ENCODE peak calls at places on chromosomes 11 and 22, in four cellular contexts. D is MCF 10A, E is mucosa of gallbladder, G is AG04450. Q is an unnamed sample.

GRCh38 chr11:79285756-79286155 is 155.1 kb downstream of the TENM4 start:
- DNase-seq in G (no peak), D (no peak), E (no peak), Q (no peak)

GRCh38 chr22:48858121-48858520 is 969.6 kb downstream of the BRD1 start:
- DNase-seq in E (no peak), D (no peak), G (no peak), Q (no peak)

GRCh38 chr11:111307472-111308108 is 9.2 kb downstream of the POU2AF3 start:
- DNase-seq in E (no peak), G (no peak), D (no peak), Q (no peak)

GRCh38 chr22:20511578-20512259 is 4.3 kb downstream of the MED15 start:
- DNase-seq in E (no peak), G (no peak), D (no peak), Q (no peak)

GRCh38 chr11:117199061-117199915 is at the start of gene TAGLN:
- DNase-seq in G (peak), D (peak), E (peak), Q (no peak)

GRCh38 chr22:39356464-39356863 is 6.7 kb downstream of the SYNGR1 start:
- DNase-seq in E (no peak), G (no peak), D (no peak), Q (no peak)

GRCh38 chr11:126862664-126863247 is 137.8 kb downstream of the KIRREL3 start:
- DNase-seq in D (no peak), G (no peak), E (no peak), Q (no peak)

GRCh38 chr11:73040046-73040445 is 102.1 kb downstream of the FCHSD2 start:
- DNase-seq in D (no peak), E (no peak), G (no peak), Q (no peak)

GRCh38 chr11:10573028-10573427 is 4.6 kb upstream of the LYVE1 start:
- DNase-seq in E (no peak), G (no peak), D (no peak), Q (no peak)

GRCh38 chr22:44249376-44250147 is 63.2 kb downstream of the SHISAL1 start:
- DNase-seq in D (no peak), E (peak), G (no peak), Q (no peak)

GRCh38 chr22:43276311-43276710 is 66.9 kb downstream of the SCUBE1 start:
- DNase-seq in E (no peak), D (no peak), G (no peak), Q (no peak)

GRCh38 chr11:30583505-30584280 is 2.5 kb downstream of the MPPED2 start:
- DNase-seq in E (no peak), D (no peak), G (no peak), Q (no peak)

GRCh38 chr22:45885941-45886395 is 91.0 kb downstream of the WNT7B start:
- DNase-seq in E (no peak), D (no peak), G (no peak), Q (no peak)

GRCh38 chr11:114073506-114074381 is 14.2 kb downstream of the ZBTB16 start:
- DNase-seq in G (no peak), E (no peak), D (no peak), Q (no peak)

GRCh38 chr11:96279421-96280290 is 63.3 kb downstream of the MAML2 start:
- DNase-seq in E (no peak), D (peak), G (no peak), Q (no peak)

GRCh38 chr22:49228431-49229037 is 599.1 kb downstream of the BRD1 start:
- DNase-seq in D (no peak), E (peak), G (no peak), Q (no peak)

GRCh38 chr11:21723681-21724080 is 469.2 kb upstream of the ANO5 start:
- DNase-seq in E (no peak), G (no peak), D (no peak), Q (no peak)

GRCh38 chr11:45809456-45810395 is 4.8 kb downstream of the SLC35C1 start:
- DNase-seq in G (no peak), D (no peak), E (no peak), Q (no peak)

GRCh38 chr11:121152764-121153163 is 51.7 kb downstream of the TECTA start:
- DNase-seq in G (no peak), D (no peak), E (no peak), Q (no peak)

GRCh38 chr11:10580625-10581024 is 12.2 kb upstream of the LYVE1 start:
- DNase-seq in E (no peak), G (no peak), D (no peak), Q (peak)

GRCh38 chr11:133263332-133263731 is 269.0 kb downstream of the OPCML start:
- DNase-seq in E (no peak), D (no peak), G (no peak), Q (no peak)

GRCh38 chr11:108009497-108010360 is 1.0 kb downstream of the CUL5 start:
- DNase-seq in E (peak), D (no peak), G (no peak), Q (no peak)

GRCh38 chr22:40414306-40414705 is 43.9 kb downstream of the SGSM3 start:
- DNase-seq in G (no peak), E (no peak), D (no peak), Q (no peak)

GRCh38 chr11:45934580-45935318 is 12.3 kb downstream of the LARGE2 start:
- DNase-seq in D (no peak), E (no peak), G (no peak), Q (no peak)

GRCh38 chr11:12705874-12706273 is 31.7 kb downstream of the TEAD1 start:
- DNase-seq in D (peak), E (no peak), G (no peak), Q (no peak)

GRCh38 chr11:71438650-71439049 is 9.5 kb downstream of the DHCR7 start:
- DNase-seq in E (no peak), G (no peak), D (no peak), Q (no peak)

GRCh38 chr22:36506637-36507517 is at the start of gene FOXRED2:
- DNase-seq in G (peak), D (peak), E (peak), Q (no peak)

GRCh38 chr11:93648168-93648567 is 13.3 kb upstream of the CEP295 start:
- DNase-seq in D (peak), E (no peak), G (no peak), Q (no peak)

GRCh38 chr11:101453682-101454081 is 130.1 kb downstream of the TRPC6 start:
- DNase-seq in D (no peak), G (no peak), E (no peak), Q (no peak)

GRCh38 chr11:133118563-133119303 is 413.6 kb downstream of the OPCML start:
- DNase-seq in D (no peak), G (no peak), E (no peak), Q (no peak)

GRCh38 chr22:36365020-36365411 is 22.8 kb downstream of the MYH9 start:
- DNase-seq in E (peak), D (peak), G (peak), Q (peak)

GRCh38 chr22:46263208-46263575 is at the start of gene PKDREJ:
- DNase-seq in E (no peak), D (no peak), G (no peak), Q (no peak)

GRCh38 chr11:63629426-63629825 is 15.2 kb upstream of the PLAAT3 start:
- DNase-seq in E (no peak), D (no peak), G (no peak), Q (no peak)

GRCh38 chr22:28710112-28710888 is 30.7 kb upstream of the TTC28 start:
- DNase-seq in D (peak), E (no peak), G (peak), Q (peak)

GRCh38 chr11:66172146-66172545 is 96.3 kb upstream of the RAB1B start:
- DNase-seq in D (peak), G (peak), E (no peak), Q (no peak)

GRCh38 chr22:34943830-34944229 is 122.1 kb upstream of the ISX start:
- DNase-seq in G (no peak), E (no peak), D (no peak), Q (no peak)

GRCh38 chr22:43008921-43009320 is 6.0 kb downstream of the PACSIN2 start:
- DNase-seq in E (no peak), G (no peak), D (no peak), Q (no peak)

GRCh38 chr22:22855617-22856308 is 31.9 kb upstream of the IGLL5 start:
- DNase-seq in G (no peak), D (peak), E (no peak), Q (no peak)

GRCh38 chr22:28953976-28954880 is 70.9 kb downstream of the ZNRF3 start:
- DNase-seq in G (no peak), E (no peak), D (no peak), Q (no peak)

Q was measured in glomerular endothelial cell.